ENCODE peak calls at places on chromosomes 7 and 10, in six cellular contexts. P is activated gamma-delta T cell treated with anti-CD3 and anti-CD28 coated beads, Interleukin-2, amount 50 U/mL, for 16 hours; F is endothelial cell; Q is cardiac muscle cell; O is heart left ventricle; Y is astrocyte of the hippocampus. X is an unnamed sample.

GRCh38 chr7:39507866-39508551 is 58.2 kb upstream of the YAE1 start:
- DNase-seq in P (no peak), F (no peak), Q (no peak), O (no peak), Y (peak), X (no peak)

GRCh38 chr7:127253289-127254162 is 785 bp upstream of the GRM8 start:
- DNase-seq in P (peak), F (peak), Q (peak), O (peak), Y (peak), X (peak)

GRCh38 chr7:116786791-116787443 is 75.5 kb upstream of the CAPZA2 start:
- DNase-seq in P (no peak), F (peak), Q (peak), O (no peak), Y (no peak), X (peak)

GRCh38 chr10:132875435-132875834 is 66.9 kb downstream of the CFAP46 start:
- DNase-seq in P (no peak), F (no peak), Q (no peak), O (no peak), Y (no peak), X (no peak)

GRCh38 chr7:74193054-74193453 is 16.8 kb upstream of the LAT2 start:
- DNase-seq in P (no peak), F (no peak), Q (no peak), O (no peak), Y (no peak), X (no peak)

GRCh38 chr10:28983799-28984198 is 305.1 kb upstream of the LYZL1 start:
- DNase-seq in P (no peak), F (no peak), Q (no peak), O (no peak), Y (no peak), X (peak)

GRCh38 chr7:130733866-130734524 is at the start of gene KLF14:
- DNase-seq in P (peak), F (peak), Q (peak), O (no peak), Y (peak), X (no peak)

GRCh38 chr7:130397472-130397871 is 17.2 kb downstream of the CPA1 start:
- DNase-seq in P (no peak), F (no peak), Q (no peak), O (no peak), Y (no peak), X (no peak)

GRCh38 chr7:78493383-78493782 is 694.8 kb downstream of the PHTF2 start:
- DNase-seq in P (no peak), F (no peak), Q (no peak), O (no peak), Y (no peak), X (no peak)

GRCh38 chr10:50614444-50615137 is 9.2 kb downstream of the SGMS1 start:
- DNase-seq in P (no peak), F (peak), Q (peak), O (no peak), Y (no peak), X (no peak)

GRCh38 chr7:101395376-101395775 is 32.7 kb downstream of the COL26A1 start:
- DNase-seq in P (no peak), F (no peak), Q (no peak), O (no peak), Y (peak), X (no peak)

GRCh38 chr7:30845426-30846135 is 66.1 kb upstream of the AQP1 start:
- DNase-seq in P (no peak), F (peak), Q (no peak), O (peak), Y (peak), X (peak)

GRCh38 chr7:65832281-65832680 is 40.6 kb upstream of the VKORC1L1 start:
- DNase-seq in P (no peak), F (peak), Q (peak), O (no peak), Y (peak), X (peak)

GRCh38 chr10:43354879-43355380 is 16.5 kb upstream of the FXYD4 start:
- DNase-seq in P (no peak), F (no peak), Q (no peak), O (no peak), Y (no peak), X (no peak)

GRCh38 chr10:67602268-67602950 is 93.6 kb downstream of the CTNNA3 start:
- DNase-seq in P (no peak), F (no peak), Q (no peak), O (no peak), Y (peak), X (peak)

GRCh38 chr7:92178928-92179373 is at the start of gene LRRD1:
- DNase-seq in P (peak), F (peak), Q (peak), O (peak), Y (peak), X (peak)

GRCh38 chr7:94394399-94395140 is at the start of gene COL1A2:
- DNase-seq in P (no peak), F (peak), Q (peak), O (peak), Y (peak), X (peak)

GRCh38 chr7:20408467-20408826 is 77.7 kb downstream of the ITGB8 start:
- DNase-seq in P (no peak), F (no peak), Q (no peak), O (no peak), Y (peak), X (peak)

GRCh38 chr7:30911561-30911969 is at the start of gene AQP1:
- DNase-seq in P (no peak), F (no peak), Q (peak), O (peak), Y (peak), X (peak)

GRCh38 chr10:110918269-110918632 is 729 bp downstream of the BBIP1 start:
- DNase-seq in P (peak), F (no peak), Q (peak), O (peak), Y (no peak), X (peak)

GRCh38 chr10:104777086-104777799 is 136.2 kb downstream of the SORCS3 start:
- DNase-seq in P (no peak), F (no peak), Q (peak), O (no peak), Y (no peak), X (no peak)

GRCh38 chr7:121519548-121520521 is 123.7 kb upstream of the FAM3C start:
- DNase-seq in P (no peak), F (no peak), Q (no peak), O (peak), Y (no peak), X (no peak)

GRCh38 chr10:103181244-103181643 is 11.8 kb downstream of the NT5C2 start:
- DNase-seq in P (no peak), F (peak), Q (no peak), O (no peak), Y (no peak), X (no peak)

GRCh38 chr10:112137381-112137987 is 46.1 kb downstream of the GPAM start:
- DNase-seq in P (peak), F (peak), Q (peak), O (peak), Y (peak), X (peak)

GRCh38 chr7:130946110-130946509 is 212.1 kb upstream of the KLF14 start:
- DNase-seq in P (no peak), F (no peak), Q (no peak), O (no peak), Y (no peak), X (no peak)